ENCODE peak calls at places on chromosomes 7 and 10, in ten cellular contexts. K, J, A, F, Y, T, M, C, V and Q are unnamed samples. For H3K9me3 and H3K27me3, the result is how much of the 10 kb centered on the place peaks cover.

GRCh38 chr7:1669954-1670893 is at the start of gene ELFN1:
- DNase-seq in T (no peak), J (no peak), V (no peak), K (peak), F (no peak), C (no peak), M (no peak), Y (no peak), A (peak), Q (peak)

GRCh38 chr10:129852829-129853228 is 111.2 kb downstream of the EBF3 start:
- DNase-seq in V (no peak), A (no peak), M (no peak), F (no peak), T (no peak), J (no peak), C (no peak), Y (no peak), K (no peak), Q (no peak)

GRCh38 chr10:95341716-95342130 is 50.9 kb upstream of the PDLIM1 start:
- DNase-seq in M (no peak), A (no peak), Y (no peak), J (no peak), T (no peak), C (no peak), K (no peak), F (no peak), V (no peak), Q (no peak)

GRCh38 chr7:131095346-131095745 is 232.3 kb upstream of the MKLN1 start:
- DNase-seq in C (no peak), F (no peak), Y (no peak), T (no peak), M (no peak), A (no peak), V (no peak), J (no peak), K (no peak), Q (no peak)

GRCh38 chr10:78856421-78856820 is 212.3 kb upstream of the ZMIZ1 start:
- DNase-seq in K (no peak), M (no peak), V (peak), F (no peak), J (no peak), C (no peak), Y (no peak), T (no peak), A (peak), Q (peak)

GRCh38 chr10:83122336-83122735 is 1017.0 kb upstream of the GHITM start:
- DNase-seq in A (no peak), J (no peak), T (no peak), F (no peak), K (no peak), C (no peak), V (no peak), M (no peak), Y (no peak), Q (no peak)

GRCh38 chr7:34672430-34672829 is 14.4 kb downstream of the NPSR1 start:
- DNase-seq in Y (no peak), M (peak), V (no peak), T (no peak), K (no peak), F (no peak), J (no peak), C (no peak), A (no peak), Q (no peak)

GRCh38 chr10:13808556-13809391 is 222.0 kb downstream of the PRPF18 start:
- DNase-seq in F (no peak), V (no peak), J (no peak), M (no peak), A (no peak), T (no peak), C (no peak), Y (no peak), K (no peak), Q (no peak)

GRCh38 chr10:58797356-58797755 is 284.7 kb downstream of the BICC1 start:
- DNase-seq in C (no peak), F (no peak), J (no peak), M (peak), K (no peak), T (no peak), V (no peak), A (no peak), Y (no peak), Q (no peak)

GRCh38 chr7:14988941-14989340 is 86.4 kb upstream of the DGKB start:
- DNase-seq in Y (no peak), J (no peak), C (no peak), F (no peak), K (no peak), V (no peak), A (no peak), M (no peak), T (no peak), Q (no peak)

GRCh38 chr7:105044449-105045081 is 30.6 kb downstream of the KMT2E start:
- DNase-seq in K (no peak), J (no peak), T (no peak), M (no peak), V (no peak), F (no peak), A (no peak), C (peak), Y (no peak), Q (no peak)

GRCh38 chr7:43260980-43261878 is 148.8 kb downstream of the HECW1 start:
- DNase-seq in V (peak), C (peak), J (peak), A (peak), Y (peak), T (peak), M (peak), F (peak), K (peak), Q (no peak)

GRCh38 chr10:81865581-81865980 is 9.4 kb upstream of the NRG3 start:
- DNase-seq in F (no peak), M (no peak), A (no peak), Y (no peak), V (no peak), K (no peak), C (no peak), T (no peak), J (no peak), Q (no peak)

GRCh38 chr7:158539711-158540146 is 47.9 kb downstream of the PTPRN2 start:
- DNase-seq in C (no peak), F (no peak), A (peak), K (no peak), J (no peak), V (no peak), Y (no peak), M (no peak), T (no peak), Q (no peak)

GRCh38 chr10:122020202-122020601 is 31.2 kb downstream of the TACC2 start:
- DNase-seq in A (no peak), F (no peak), C (peak), M (no peak), K (no peak), J (no peak), T (no peak), V (no peak), Y (no peak), Q (no peak)

GRCh38 chr10:12480440-12480839 is 131.1 kb downstream of the CAMK1D start:
- DNase-seq in F (no peak), J (no peak), C (no peak), T (no peak), A (no peak), M (no peak), V (no peak), K (no peak), Y (no peak), Q (no peak)

GRCh38 chr7:256461-256940 is 33.5 kb upstream of the FOXL3 start:
- DNase-seq in A (no peak), V (no peak), Y (no peak), M (no peak), F (no peak), C (no peak), K (no peak), J (no peak), T (no peak), Q (no peak)

GRCh38 chr7:84705079-84705478 is 481.8 kb downstream of the SEMA3D start:
- DNase-seq in Y (no peak), M (no peak), T (no peak), A (no peak), C (peak), J (no peak), V (no peak), F (no peak), K (no peak), Q (no peak)

GRCh38 chr7:130963349-130963748 is 229.3 kb upstream of the KLF14 start:
- DNase-seq in V (no peak), Y (no peak), T (no peak), M (no peak), C (no peak), A (no peak), F (no peak), K (no peak), J (no peak), Q (no peak)

GRCh38 chr7:3994764-3995163 is 687.3 kb upstream of the FOXK1 start:
- DNase-seq in T (no peak), M (no peak), Y (no peak), A (no peak), J (no peak), V (no peak), K (no peak), F (no peak), C (no peak), Q (no peak)
- H3K9me3 ChIP-seq in T (under half), M (under half), Y (under half), A (under half), J (under half), V (under half), K (under half), F (under half), C (under half), Q (under half)

GRCh38 chr7:101161692-101162461 is 3.5 kb downstream of the VGF start:
- DNase-seq in Y (no peak), A (no peak), C (no peak), M (peak), T (no peak), K (no peak), F (no peak), J (no peak), V (no peak), Q (no peak)
- H3K4me3 ChIP-seq in Y (no peak), A (no peak), C (no peak), M (peak), T (no peak), K (no peak), F (peak), J (no peak), V (no peak), Q (no peak)

DNA sequence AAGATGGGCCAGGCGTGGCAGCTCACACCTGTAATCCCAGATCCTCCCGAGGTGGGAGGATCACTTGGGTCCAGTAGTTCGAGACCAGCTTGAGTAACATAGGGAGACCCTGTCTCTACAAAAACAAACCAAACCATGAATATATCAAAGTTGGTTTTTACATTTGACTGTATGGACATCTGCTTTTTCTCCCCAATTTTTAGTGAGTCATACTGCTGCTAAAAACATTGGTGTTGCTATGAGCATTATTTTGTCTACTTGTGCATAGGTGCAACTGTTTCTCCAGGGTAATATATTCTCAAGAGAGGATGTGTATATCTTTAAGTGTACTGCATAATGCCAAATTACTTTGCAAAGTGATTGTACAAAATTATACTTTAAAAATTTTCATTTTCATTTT is 769 bp upstream of the TMEM248 start:
- DNase-seq in M (no peak), V (no peak), A (no peak), C (no peak), J (no peak), F (no peak), T (no peak), Y (no peak), K (no peak), Q (no peak)
- H3K27me3 ChIP-seq in M (under half), V (under half), A (under half), C (under half), J (under half), F (under half), T (under half), Y (under half), K (under half), Q (under half)

DNA sequence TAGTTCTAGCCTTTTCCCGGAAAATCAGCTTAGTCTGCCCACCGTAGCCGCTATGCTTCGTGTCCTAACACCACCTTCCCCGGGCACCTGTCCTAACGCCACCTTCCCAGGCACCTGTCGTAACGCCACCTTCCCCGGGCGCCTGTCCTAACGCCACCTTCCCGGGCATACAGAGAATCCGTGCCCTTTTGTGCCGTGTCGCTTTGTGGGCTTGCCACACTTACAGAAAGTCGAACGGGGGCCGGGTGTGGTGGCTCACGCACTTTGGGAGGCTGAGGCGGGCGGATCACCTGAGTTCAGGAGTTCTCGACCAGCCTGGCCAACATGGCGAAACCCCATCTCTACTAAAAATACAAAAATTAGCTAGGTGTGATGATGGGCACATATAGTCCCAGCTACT is 73.6 kb upstream of the DNAJB6 start:
- DNase-seq in Y (no peak), K (no peak), V (no peak), C (no peak), F (no peak), T (no peak), M (no peak), J (no peak), A (no peak), Q (no peak)
- H3K9me3 ChIP-seq in Y (under half), K (under half), V (under half), C (under half), F (under half), T (under half), M (under half), J (under half), A (under half), Q (under half)

GRCh38 chr10:87066865-87067264 is 27.8 kb downstream of the GLUD1 start:
- DNase-seq in A (no peak), C (no peak), T (no peak), K (no peak), M (no peak), J (no peak), Y (no peak), V (no peak), F (no peak), Q (no peak)

GRCh38 chr10:87060280-87060928 is 34.2 kb downstream of the GLUD1 start:
- DNase-seq in V (no peak), Y (no peak), M (no peak), C (no peak), F (no peak), K (no peak), A (no peak), T (no peak), J (no peak), Q (no peak)

GRCh38 chr10:87068281-87068680 is 26.4 kb downstream of the GLUD1 start:
- DNase-seq in K (no peak), Y (no peak), F (no peak), J (no peak), V (no peak), C (peak), M (no peak), T (no peak), A (no peak), Q (no peak)

GRCh38 chr10:87064651-87065050 is 30.0 kb downstream of the GLUD1 start:
- DNase-seq in T (no peak), F (no peak), M (no peak), C (no peak), K (no peak), V (no peak), A (no peak), Y (no peak), J (no peak), Q (no peak)

DNA sequence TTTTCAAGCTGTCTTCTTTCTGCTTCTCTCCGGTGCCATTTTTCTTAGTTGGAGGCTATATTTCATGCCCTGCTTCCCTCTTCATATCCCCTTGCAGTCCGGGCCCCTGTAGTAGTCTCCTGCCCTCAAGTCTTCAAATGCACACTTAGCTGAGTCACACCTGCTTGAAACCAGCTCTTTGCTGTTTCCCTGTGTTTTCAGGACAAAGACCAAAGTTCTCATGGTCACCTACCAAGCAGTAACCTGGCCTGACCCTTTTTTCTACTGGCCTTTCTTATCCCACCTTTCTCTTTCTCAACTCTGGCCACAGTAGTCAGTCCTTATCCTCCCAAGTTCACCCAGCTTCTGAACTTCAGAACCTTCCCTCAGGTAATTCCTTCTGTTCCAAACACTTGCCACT is 28.5 kb downstream of the GLUD1 start:
- DNase-seq in K (peak), C (peak), F (no peak), V (no peak), J (no peak), A (no peak), T (no peak), Y (no peak), M (no peak), Q (no peak)
- H3K4me3 ChIP-seq in K (no peak), C (no peak), F (no peak), V (no peak), J (no peak), A (no peak), T (no peak), Y (no peak), M (no peak), Q (no peak)

DNA sequence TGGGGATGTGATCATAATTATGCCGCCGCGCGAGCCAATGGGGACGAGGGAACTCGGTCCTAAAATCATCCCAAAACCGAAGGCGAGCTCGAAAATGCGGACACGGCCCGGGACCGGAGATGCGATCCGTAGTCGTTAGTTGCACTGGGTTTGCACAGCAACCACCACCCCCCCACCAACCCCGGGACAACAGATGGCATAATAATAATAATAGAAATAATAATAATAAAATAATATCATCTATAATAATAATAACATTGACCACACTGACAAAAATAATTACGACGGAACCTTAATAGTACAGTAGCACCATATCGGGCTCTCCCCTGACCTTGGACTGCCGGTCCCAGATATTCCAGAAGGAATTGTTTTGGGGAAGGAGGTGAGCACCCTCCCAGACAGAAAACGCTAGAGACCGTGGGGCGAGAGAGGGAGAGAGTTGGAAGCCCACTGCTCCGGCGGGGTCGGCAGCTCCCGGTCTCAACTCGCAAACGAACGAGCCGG is 1.1 kb upstream of the EMX2 start:
- DNase-seq in F (no peak), J (no peak), Y (no peak), A (no peak), K (no peak), T (no peak), M (no peak), C (no peak), V (no peak), Q (no peak)
- H3K27me3 ChIP-seq in F (under half), J (half or more), Y (under half), A (half or more), K (half or more), T (under half), M (under half), C (half or more), V (half or more), Q (half or more)